ENCODE peak calls at places on chromosome 5, in seven cellular contexts. One of them, this sample, is unnamed.
A peak's percentile ranks its signal among the peaks of the same experiment; 100 is the strongest.

GRCh38 chr5:154714271-154714986 is 40.7 kb upstream of the LARP1 start:
- DNase-seq in HCT116: no peak
- DNase-seq in SK-N-SH: no peak
- DNase-seq in HepG2: peak; percentile 66
- DNase-seq in K562: no peak
- DNase-seq in GM12878: peak; percentile 32
- DNase-seq in H1: no peak
- DNase-seq in this sample: peak; percentile 75

GRCh38 chr5:16675747-16676255 is 59.0 kb upstream of the RETREG1 start:
- DNase-seq in HCT116: no peak
- DNase-seq in SK-N-SH: no peak
- DNase-seq in HepG2: no peak
- DNase-seq in K562: no peak
- DNase-seq in GM12878: no peak
- DNase-seq in H1: no peak
- DNase-seq in this sample: no peak

GRCh38 chr5:135457424-135458071 is 5.4 kb upstream of the TIFAB start:
- DNase-seq in HCT116: peak; percentile 74
- DNase-seq in SK-N-SH: peak; percentile 80
- DNase-seq in HepG2: peak; percentile 56
- DNase-seq in K562: peak; percentile 89
- DNase-seq in GM12878: no peak
- DNase-seq in H1: peak; percentile 90
- DNase-seq in this sample: peak; percentile 79

GRCh38 chr5:146947181-146947941 is 68.8 kb upstream of the PPP2R2B start:
- DNase-seq in HCT116: peak; percentile 16
- DNase-seq in SK-N-SH: peak; percentile 21
- DNase-seq in HepG2: no peak
- DNase-seq in K562: peak; percentile 16
- DNase-seq in GM12878: no peak
- DNase-seq in H1: no peak
- DNase-seq in this sample: peak; percentile 23

GRCh38 chr5:171757853-171758535 is 27.6 kb upstream of the SMIM23 start:
- DNase-seq in HCT116: peak; percentile 67
- DNase-seq in SK-N-SH: no peak
- DNase-seq in HepG2: peak; percentile 30
- DNase-seq in K562: no peak
- DNase-seq in GM12878: no peak
- DNase-seq in H1: no peak
- DNase-seq in this sample: no peak

GRCh38 chr5:54658014-54658413 is 140.5 kb downstream of the SNX18 start:
- DNase-seq in HCT116: no peak
- DNase-seq in SK-N-SH: no peak
- DNase-seq in HepG2: no peak
- DNase-seq in K562: no peak
- DNase-seq in GM12878: no peak
- DNase-seq in H1: no peak
- DNase-seq in this sample: no peak

GRCh38 chr5:178801021-178801420 is 58.7 kb upstream of the ZNF354B start:
- DNase-seq in HCT116: no peak
- DNase-seq in SK-N-SH: no peak
- DNase-seq in HepG2: no peak
- DNase-seq in K562: no peak
- DNase-seq in GM12878: no peak
- DNase-seq in H1: no peak
- DNase-seq in this sample: no peak

GRCh38 chr5:75648712-75649111 is 37.5 kb downstream of the ANKDD1B start:
- DNase-seq in HCT116: no peak
- DNase-seq in SK-N-SH: no peak
- DNase-seq in HepG2: peak; percentile 38
- DNase-seq in K562: peak; percentile 22
- DNase-seq in GM12878: peak; percentile 36
- DNase-seq in H1: no peak
- DNase-seq in this sample: no peak

GRCh38 chr5:81925012-81925411 is 46.8 kb upstream of the ATG10 start:
- DNase-seq in HCT116: no peak
- DNase-seq in SK-N-SH: no peak
- DNase-seq in HepG2: no peak
- DNase-seq in K562: no peak
- DNase-seq in GM12878: no peak
- DNase-seq in H1: no peak
- DNase-seq in this sample: no peak

GRCh38 chr5:135497971-135498661 is 37.6 kb downstream of the NEUROG1 start:
- DNase-seq in HCT116: no peak
- DNase-seq in SK-N-SH: no peak
- DNase-seq in HepG2: no peak
- DNase-seq in K562: no peak
- DNase-seq in GM12878: no peak
- DNase-seq in H1: no peak
- DNase-seq in this sample: no peak

GRCh38 chr5:111930407-111930806 is 173.4 kb upstream of the NREP start:
- DNase-seq in HCT116: no peak
- DNase-seq in SK-N-SH: no peak
- DNase-seq in HepG2: no peak
- DNase-seq in K562: no peak
- DNase-seq in GM12878: no peak
- DNase-seq in H1: no peak
- DNase-seq in this sample: no peak

GRCh38 chr5:74182603-74183002 is 457.9 kb downstream of the ENC1 start:
- DNase-seq in HCT116: no peak
- DNase-seq in SK-N-SH: no peak
- DNase-seq in HepG2: no peak
- DNase-seq in K562: no peak
- DNase-seq in GM12878: no peak
- DNase-seq in H1: no peak
- DNase-seq in this sample: no peak

GRCh38 chr5:143064661-143065060 is 294.5 kb downstream of the ARHGAP26 start:
- DNase-seq in HCT116: no peak
- DNase-seq in SK-N-SH: no peak
- DNase-seq in HepG2: no peak
- DNase-seq in K562: no peak
- DNase-seq in GM12878: no peak
- DNase-seq in H1: no peak
- DNase-seq in this sample: no peak

GRCh38 chr5:95284512-95285405 is at the start of gene MCTP1:
- DNase-seq in HCT116: no peak
- DNase-seq in SK-N-SH: peak; percentile 60
- DNase-seq in HepG2: no peak
- DNase-seq in K562: no peak
- DNase-seq in GM12878: no peak
- DNase-seq in H1: peak; percentile 76
- DNase-seq in this sample: peak; percentile 57

GRCh38 chr5:40204157-40204556 is 475.6 kb upstream of the PTGER4 start:
- DNase-seq in HCT116: no peak
- DNase-seq in SK-N-SH: no peak
- DNase-seq in HepG2: no peak
- DNase-seq in K562: no peak
- DNase-seq in GM12878: no peak
- DNase-seq in H1: no peak
- DNase-seq in this sample: no peak

GRCh38 chr5:110058175-110058574 is 368.4 kb downstream of the MAN2A1 start:
- DNase-seq in HCT116: no peak
- DNase-seq in SK-N-SH: peak; percentile 9
- DNase-seq in HepG2: no peak
- DNase-seq in K562: no peak
- DNase-seq in GM12878: no peak
- DNase-seq in H1: no peak
- DNase-seq in this sample: no peak

GRCh38 chr5:79759436-79759835 is 69.8 kb downstream of the CMYA5 start:
- DNase-seq in HCT116: no peak
- DNase-seq in SK-N-SH: no peak
- DNase-seq in HepG2: no peak
- DNase-seq in K562: no peak
- DNase-seq in GM12878: no peak
- DNase-seq in H1: no peak
- DNase-seq in this sample: no peak

GRCh38 chr5:100644776-100645175 is 109.6 kb downstream of the FAM174A start:
- DNase-seq in HCT116: no peak
- DNase-seq in SK-N-SH: no peak
- DNase-seq in HepG2: no peak
- DNase-seq in K562: no peak
- DNase-seq in GM12878: no peak
- DNase-seq in H1: no peak
- DNase-seq in this sample: no peak

GRCh38 chr5:132176987-132177386 is 50.7 kb downstream of the P4HA2 start:
- DNase-seq in HCT116: no peak
- DNase-seq in SK-N-SH: no peak
- DNase-seq in HepG2: no peak
- DNase-seq in K562: peak; percentile 42
- DNase-seq in GM12878: peak; percentile 8
- DNase-seq in H1: no peak
- DNase-seq in this sample: no peak

GRCh38 chr5:132266031-132266835 is 8.7 kb downstream of the PDLIM4 start:
- DNase-seq in HCT116: no peak
- DNase-seq in SK-N-SH: no peak
- DNase-seq in HepG2: no peak
- DNase-seq in K562: no peak
- DNase-seq in GM12878: no peak
- DNase-seq in H1: peak; percentile 38
- DNase-seq in this sample: no peak

GRCh38 chr5:56075361-56075760 is 80.6 kb upstream of the IL6ST start:
- DNase-seq in HCT116: no peak
- DNase-seq in SK-N-SH: no peak
- DNase-seq in HepG2: no peak
- DNase-seq in K562: no peak
- DNase-seq in GM12878: no peak
- DNase-seq in H1: no peak
- DNase-seq in this sample: no peak

GRCh38 chr5:171309526-171310333 is 682 bp downstream of the TLX3 start:
- DNase-seq in HCT116: peak; percentile 42
- DNase-seq in SK-N-SH: peak; percentile 80
- DNase-seq in HepG2: no peak
- DNase-seq in K562: no peak
- DNase-seq in GM12878: no peak
- DNase-seq in H1: peak; percentile 66
- DNase-seq in this sample: no peak

GRCh38 chr5:175728885-175729828 is 71.3 kb downstream of the HRH2 start:
- DNase-seq in HCT116: no peak
- DNase-seq in SK-N-SH: peak; percentile 73
- DNase-seq in HepG2: no peak
- DNase-seq in K562: peak; percentile 20
- DNase-seq in GM12878: no peak
- DNase-seq in H1: peak; percentile 80
- DNase-seq in this sample: peak; percentile 18

GRCh38 chr5:52989025-52989780 is at the start of gene ITGA2:
- DNase-seq in HCT116: peak; percentile 36
- DNase-seq in SK-N-SH: peak; percentile 77
- DNase-seq in HepG2: peak; percentile 74
- DNase-seq in K562: peak; percentile 59
- DNase-seq in GM12878: no peak
- DNase-seq in H1: peak; percentile 77
- DNase-seq in this sample: peak; percentile 83

GRCh38 chr5:14445581-14446290 is 135.9 kb upstream of the OTULINL start:
- DNase-seq in HCT116: no peak
- DNase-seq in SK-N-SH: peak; percentile 51
- DNase-seq in HepG2: no peak
- DNase-seq in K562: no peak
- DNase-seq in GM12878: no peak
- DNase-seq in H1: no peak
- DNase-seq in this sample: no peak

DNA sequence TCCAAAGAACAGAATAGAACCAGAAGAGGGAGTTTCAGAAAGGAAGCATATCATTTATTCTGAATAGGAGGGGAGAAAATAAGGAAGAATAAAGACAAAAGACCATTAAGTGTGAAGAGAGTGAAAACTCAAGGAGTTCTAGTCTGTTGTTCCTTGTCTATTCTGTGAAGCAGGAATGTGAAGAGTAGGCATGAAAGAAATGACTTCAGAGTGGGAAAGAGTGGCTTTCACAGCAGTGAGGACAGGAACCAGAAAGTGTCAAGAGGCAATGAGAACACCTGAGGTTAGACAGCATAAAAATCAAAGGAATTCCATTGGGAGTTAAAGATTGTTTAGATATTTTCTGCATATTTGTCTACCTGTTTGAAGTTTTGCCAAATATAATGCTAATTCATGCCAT is 768.8 kb upstream of the GRAMD2B start:
- DNase-seq in HCT116: no peak
- DNase-seq in SK-N-SH: no peak
- DNase-seq in HepG2: no peak
- DNase-seq in K562: no peak
- DNase-seq in GM12878: no peak
- DNase-seq in H1: no peak
- DNase-seq in this sample: no peak
- TF ChIP-seq JUND in HCT116: no peak
- TF ChIP-seq JUND in SK-N-SH: no peak
- TF ChIP-seq JUND in HepG2: no peak
- TF ChIP-seq JUND in K562: no peak
- TF ChIP-seq JUND in GM12878: no peak
- TF ChIP-seq JUND in H1: no peak
- TF ChIP-seq JUND in this sample: no peak

GRCh38 chr5:33880319-33880718 is 11.5 kb downstream of the ADAMTS12 start:
- DNase-seq in HCT116: no peak
- DNase-seq in SK-N-SH: no peak
- DNase-seq in HepG2: no peak
- DNase-seq in K562: no peak
- DNase-seq in GM12878: no peak
- DNase-seq in H1: no peak
- DNase-seq in this sample: no peak
- TF ChIP-seq JUND in HCT116: no peak
- TF ChIP-seq JUND in SK-N-SH: no peak
- TF ChIP-seq JUND in HepG2: no peak
- TF ChIP-seq JUND in K562: no peak
- TF ChIP-seq JUND in GM12878: no peak
- TF ChIP-seq JUND in H1: no peak
- TF ChIP-seq JUND in this sample: no peak

GRCh38 chr5:173577166-173577565 is 39.3 kb downstream of the BOD1 start:
- DNase-seq in HCT116: no peak
- DNase-seq in SK-N-SH: no peak
- DNase-seq in HepG2: no peak
- DNase-seq in K562: no peak
- DNase-seq in GM12878: no peak
- DNase-seq in H1: no peak
- DNase-seq in this sample: no peak
- TF ChIP-seq JUND in HCT116: no peak
- TF ChIP-seq JUND in SK-N-SH: no peak
- TF ChIP-seq JUND in HepG2: no peak
- TF ChIP-seq JUND in K562: no peak
- TF ChIP-seq JUND in GM12878: no peak
- TF ChIP-seq JUND in H1: no peak
- TF ChIP-seq JUND in this sample: no peak

DNA sequence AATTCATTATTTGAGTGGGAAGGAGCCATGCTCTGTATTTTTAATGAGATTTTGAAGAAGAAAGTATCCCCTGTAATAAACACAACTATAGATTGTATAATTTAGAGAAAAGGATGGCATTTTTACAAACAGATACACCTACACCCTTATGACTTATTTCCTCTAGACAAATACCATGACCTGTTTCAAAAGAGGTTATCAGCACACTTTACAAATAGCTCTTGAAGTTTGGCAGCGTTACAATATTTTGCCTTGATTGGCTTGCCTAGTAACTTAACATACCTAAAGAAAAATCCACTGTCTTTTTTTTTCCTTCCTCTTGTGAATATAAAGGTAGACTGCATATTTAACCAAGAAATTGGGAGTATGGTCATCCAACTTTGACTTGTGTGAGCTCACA is 28.5 kb upstream of the CETN3 start:
- DNase-seq in HCT116: no peak
- DNase-seq in SK-N-SH: no peak
- DNase-seq in HepG2: peak; percentile 9
- DNase-seq in K562: no peak
- DNase-seq in GM12878: no peak
- DNase-seq in H1: no peak
- DNase-seq in this sample: no peak
- TF ChIP-seq JUND in HCT116: no peak
- TF ChIP-seq JUND in SK-N-SH: no peak
- TF ChIP-seq JUND in HepG2: no peak
- TF ChIP-seq JUND in K562: no peak
- TF ChIP-seq JUND in GM12878: no peak
- TF ChIP-seq JUND in H1: no peak
- TF ChIP-seq JUND in this sample: no peak

This sample was measured in T47D.